ENCODE peak calls at places on chromosomes 12 and 14, in six cellular contexts. H, Y, K, I, R and N are unnamed samples.

GRCh38 chr12:109016978-109017377 is 3.9 kb downstream of the SVOP start:
- DNase-seq in H (no peak), Y (no peak), K (no peak), I (no peak), R (no peak), N (no peak)

GRCh38 chr14:105138551-105139111 is 29.9 kb downstream of the JAG2 start:
- DNase-seq in H (no peak), Y (no peak), K (no peak), I (no peak), R (no peak), N (no peak)

GRCh38 chr12:83818888-83819287 is 1093.7 kb downstream of the SLC6A15 start:
- DNase-seq in H (no peak), Y (peak), K (peak), I (no peak), R (no peak), N (no peak)

GRCh38 chr12:14284189-14284722 is 81.2 kb upstream of the ATF7IP start:
- DNase-seq in H (no peak), Y (no peak), K (peak), I (no peak), R (peak), N (no peak)

GRCh38 chr12:52187640-52188039 is 4.2 kb downstream of the KRT80 start:
- DNase-seq in H (no peak), Y (no peak), K (no peak), I (no peak), R (no peak), N (no peak)

GRCh38 chr14:31950760-31951637 is 126.1 kb upstream of the ARHGAP5 start:
- DNase-seq in H (no peak), Y (peak), K (peak), I (no peak), R (no peak), N (no peak)

GRCh38 chr12:124385219-124385969 is 90.5 kb downstream of the RFLNA start:
- DNase-seq in H (no peak), Y (peak), K (peak), I (no peak), R (no peak), N (no peak)

GRCh38 chr12:34363050-34363673 is 340.9 kb downstream of the ALG10 start:
- DNase-seq in H (no peak), Y (peak), K (no peak), I (no peak), R (no peak), N (no peak)

GRCh38 chr12:25716842-25717241 is 163.8 kb upstream of the LMNTD1 start:
- DNase-seq in H (no peak), Y (no peak), K (no peak), I (no peak), R (no peak), N (no peak)

GRCh38 chr12:26830358-26830757 is 2.6 kb downstream of the ITPR2 start:
- DNase-seq in H (no peak), Y (no peak), K (no peak), I (no peak), R (no peak), N (no peak)
- H3K4me2 ChIP-seq in H (no peak), Y (no peak), K (no peak), I (peak), R (peak), N (peak)

GRCh38 chr12:120686690-120687569 is at the start of gene MLEC:
- DNase-seq in H (peak), Y (peak), K (peak), I (peak), R (peak), N (peak)
- TF ChIP-seq POLR2A in H (peak), Y (peak), K (peak), I (peak), R (peak), N (peak)

GRCh38 chr14:68391292-68392014 is 401.4 kb downstream of the ZFP36L1 start:
- DNase-seq in H (no peak), Y (no peak), K (peak), I (no peak), R (no peak), N (peak)

GRCh38 chr14:68394719-68395117 is 398.1 kb downstream of the ZFP36L1 start:
- DNase-seq in H (no peak), Y (no peak), K (no peak), I (no peak), R (no peak), N (no peak)

GRCh38 chr14:68394113-68394718 is 398.7 kb downstream of the ZFP36L1 start:
- DNase-seq in H (no peak), Y (no peak), K (peak), I (no peak), R (no peak), N (no peak)

GRCh38 chr14:68392393-68393085 is 400.3 kb downstream of the ZFP36L1 start:
- DNase-seq in H (no peak), Y (no peak), K (no peak), I (peak), R (no peak), N (no peak)

DNA sequence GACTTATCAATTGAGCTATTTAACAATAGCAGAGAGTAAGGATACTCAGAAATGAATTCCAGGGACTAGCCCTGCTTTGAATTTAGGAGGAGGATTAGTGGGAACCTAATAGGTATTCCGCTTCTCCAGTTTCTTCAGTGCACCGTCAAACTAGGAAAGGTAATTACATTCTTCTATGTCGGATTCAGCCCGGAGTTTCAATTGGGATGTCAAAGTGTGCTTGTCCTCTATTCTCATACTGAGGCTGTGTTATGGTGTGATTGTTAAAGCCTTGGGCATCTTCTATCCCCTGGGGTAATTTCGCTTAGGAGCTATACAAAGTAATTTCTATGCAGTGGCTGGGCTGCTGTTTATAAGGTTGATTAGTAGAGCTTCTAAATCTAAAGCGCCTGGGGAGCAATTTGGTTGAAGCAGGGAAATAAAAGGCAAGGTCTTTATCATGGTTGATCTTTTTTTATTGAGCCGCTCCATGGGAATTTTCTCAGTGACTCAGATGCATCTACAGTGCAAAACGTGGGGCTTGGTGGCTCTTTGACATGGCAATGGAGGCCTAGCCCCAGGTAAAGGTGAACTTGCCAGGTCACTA is 399.6 kb downstream of the ZFP36L1 start:
- DNase-seq in H (no peak), Y (no peak), K (no peak), I (no peak), R (no peak), N (no peak)
- H3K4me2 ChIP-seq in H (no peak), Y (no peak), K (no peak), I (no peak), R (no peak), N (no peak)

DNA sequence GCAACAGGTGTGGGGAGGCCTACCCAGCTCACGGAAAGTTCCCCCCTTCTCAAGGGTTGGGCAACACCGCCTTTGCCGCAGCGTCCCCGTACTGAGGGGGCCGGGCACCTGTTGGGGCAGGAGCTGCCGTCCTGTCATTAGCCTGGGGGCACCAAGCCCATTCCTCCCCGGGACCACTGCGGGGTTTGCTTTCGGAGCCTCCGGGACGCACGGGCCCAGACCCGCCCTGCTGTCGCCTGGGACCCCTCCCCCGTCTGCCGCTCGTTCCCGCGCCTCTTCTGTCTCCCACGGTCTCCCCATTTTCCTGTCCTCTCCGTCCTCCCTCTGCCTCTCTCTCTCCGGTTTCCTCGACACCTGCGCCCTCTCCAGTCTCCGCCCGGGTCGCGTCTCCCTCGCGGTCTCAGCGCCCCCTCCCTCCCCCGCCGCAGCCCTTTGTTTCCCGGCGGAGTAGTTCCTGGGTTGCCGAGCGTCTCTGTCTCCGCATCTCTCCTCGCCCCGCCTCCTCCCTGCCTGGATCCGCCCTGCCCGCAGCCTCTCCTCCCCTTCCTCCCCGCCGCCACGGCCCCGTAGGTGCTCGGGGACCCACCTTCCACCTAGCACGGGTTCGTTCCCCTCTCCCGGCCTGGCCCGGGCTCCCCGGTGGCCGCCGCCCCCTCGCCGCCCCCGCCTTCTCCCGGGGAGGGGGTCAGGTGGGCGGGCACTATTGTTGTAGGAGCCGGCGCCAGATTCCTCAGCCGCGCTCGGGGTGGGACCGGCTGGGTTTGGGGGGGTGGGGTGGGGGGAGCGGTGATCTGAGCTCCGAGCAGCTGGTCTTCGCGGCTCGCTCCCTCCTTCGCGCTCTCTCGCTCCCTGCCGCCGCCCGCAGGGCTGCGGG is at the start of gene CACNB3:
- DNase-seq in H (no peak), Y (peak), K (peak), I (no peak), R (no peak), N (peak)
- TF ChIP-seq POLR2A in H (no peak), Y (peak), K (no peak), I (no peak), R (no peak), N (peak)

GRCh38 chr12:40300490-40300889 is 75.7 kb downstream of the LRRK2 start:
- DNase-seq in H (no peak), Y (peak), K (peak), I (no peak), R (no peak), N (no peak)
- H3K4me2 ChIP-seq in H (no peak), Y (peak), K (no peak), I (no peak), R (no peak), N (no peak)

DNA sequence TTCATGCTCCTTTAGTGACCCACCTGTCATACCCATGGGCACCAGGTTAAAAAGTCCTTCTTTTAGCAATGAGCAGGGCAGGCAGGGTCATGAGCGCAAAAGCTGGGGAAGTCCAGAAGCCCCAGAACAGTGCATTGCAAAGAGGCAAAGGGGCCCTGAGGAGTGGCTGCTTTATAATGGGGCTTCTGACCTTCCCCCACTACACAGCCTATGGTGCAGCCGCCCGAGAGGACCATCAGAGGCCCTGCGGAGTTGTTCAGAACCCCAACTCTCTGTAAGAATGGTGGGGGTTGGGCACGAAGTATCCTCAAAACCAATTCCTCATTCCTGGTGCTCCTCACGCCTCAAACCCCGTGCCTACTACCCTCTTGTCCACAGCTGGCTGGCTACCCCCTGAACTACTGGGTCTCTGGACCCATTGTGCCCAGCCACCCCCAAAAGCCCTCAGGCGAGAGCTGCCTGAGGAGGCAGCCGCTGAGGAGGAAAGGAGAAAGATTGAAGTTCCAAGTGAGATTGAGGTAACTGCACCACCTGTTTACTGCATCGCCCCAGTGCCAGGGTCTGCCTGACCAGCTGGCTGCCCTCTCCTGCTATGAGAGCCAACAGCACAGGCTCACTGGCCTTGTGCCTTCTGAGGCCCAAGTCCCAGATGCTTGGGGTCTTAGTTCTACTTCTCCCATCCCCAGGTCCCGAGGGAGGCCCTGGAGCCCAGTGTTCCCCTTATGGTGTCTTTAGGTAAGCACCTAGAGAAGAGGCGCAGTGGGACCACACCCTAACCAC is 6.7 kb downstream of the REC8 start:
- DNase-seq in H (no peak), Y (no peak), K (no peak), I (no peak), R (no peak), N (no peak)
- TF ChIP-seq POLR2A in H (no peak), Y (no peak), K (no peak), I (no peak), R (peak), N (no peak)